ENCODE peak calls at places on chromosomes 11 and 22, in ten cellular contexts. K is HS-5; Z is NCI-H1436; G is dorsolateral prefrontal cortex; E is amniotic stem cell; T is substantia nigra; O is stimulated activated CD8-positive, alpha-beta memory T cell treated with anti-CD3 and anti-CD28 coated beads, Interleukin-7, amount 100 ng/mL, for 4 hours; F is foreskin fibroblast; H is amygdala; C is A549. V is an unnamed sample.

GRCh38 chr22:26643368-26644100 is 13.9 kb upstream of the MIAT start:
- DNase-seq in K (no peak), Z (no peak), G (no peak), E (no peak), T (no peak), O (no peak), F (no peak), H (no peak), C (no peak), V (no peak)

GRCh38 chr11:8652140-8652539 is 30.3 kb downstream of the TRIM66 start:
- DNase-seq in K (peak), Z (no peak), G (no peak), E (peak), T (no peak), O (no peak), F (peak), H (no peak), C (no peak), V (peak)

GRCh38 chr22:37079668-37080171 is 28.2 kb downstream of the KCTD17 start:
- DNase-seq in K (no peak), Z (no peak), G (no peak), E (no peak), T (no peak), O (peak), F (peak), H (no peak), C (no peak), V (no peak)

GRCh38 chr11:73990727-73991126 is 8.1 kb upstream of the UCP2 start:
- DNase-seq in K (no peak), Z (no peak), G (no peak), E (no peak), T (no peak), O (no peak), F (no peak), H (no peak), C (no peak), V (no peak)

GRCh38 chr11:128201801-128202200 is 385.6 kb downstream of the ETS1 start:
- DNase-seq in K (no peak), Z (no peak), G (no peak), E (no peak), T (no peak), O (no peak), F (no peak), H (no peak), C (no peak), V (no peak)

GRCh38 chr22:42608481-42609361 is 6.0 kb downstream of the POLDIP3 start:
- DNase-seq in K (no peak), Z (no peak), G (no peak), E (peak), T (peak), O (no peak), F (peak), H (peak), C (no peak), V (peak)

GRCh38 chr22:47151490-47151889 is 389.0 kb downstream of the TBC1D22A start:
- DNase-seq in K (peak), Z (no peak), G (no peak), E (no peak), T (no peak), O (no peak), F (peak), H (no peak), C (no peak), V (peak)

GRCh38 chr11:111665779-111666178 is 63.5 kb downstream of the SIK2 start:
- DNase-seq in K (no peak), Z (no peak), G (no peak), E (no peak), T (no peak), O (no peak), F (peak), H (no peak), C (peak), V (no peak)

GRCh38 chr11:45444796-45445195 is 158.7 kb upstream of the SYT13 start:
- DNase-seq in K (no peak), Z (no peak), G (no peak), E (no peak), T (no peak), O (no peak), F (no peak), H (no peak), C (peak), V (peak)

GRCh38 chr22:19668748-19669147 is 45.6 kb upstream of the SEPTIN5 start:
- DNase-seq in K (no peak), Z (no peak), G (no peak), E (no peak), T (no peak), O (no peak), F (no peak), H (no peak), C (no peak), V (no peak)

GRCh38 chr11:9396310-9396709 is 11.9 kb downstream of the IPO7 start:
- DNase-seq in K (no peak), Z (no peak), G (no peak), E (no peak), T (no peak), O (no peak), F (no peak), H (no peak), C (no peak), V (no peak)

GRCh38 chr11:72446929-72447753 is 12.8 kb upstream of the CLPB start:
- DNase-seq in K (peak), Z (peak), G (no peak), E (peak), T (no peak), O (no peak), F (peak), H (no peak), C (peak), V (peak)

GRCh38 chr11:105789579-105789978 is 179.7 kb downstream of the GRIA4 start:
- DNase-seq in K (no peak), Z (no peak), G (no peak), E (no peak), T (no peak), O (no peak), F (no peak), H (no peak), C (no peak), V (no peak)

GRCh38 chr11:118646393-118646792 is 33.1 kb downstream of the TREH start:
- DNase-seq in K (no peak), Z (no peak), G (no peak), E (no peak), T (no peak), O (no peak), F (no peak), H (no peak), C (no peak), V (no peak)

GRCh38 chr11:130166457-130166784 is 6.8 kb downstream of the ST14 start:
- DNase-seq in K (peak), Z (no peak), G (no peak), E (peak), T (no peak), O (no peak), F (peak), H (no peak), C (peak), V (peak)

GRCh38 chr11:128482512-128483191 is 104.7 kb downstream of the ETS1 start:
- DNase-seq in K (no peak), Z (no peak), G (no peak), E (no peak), T (no peak), O (no peak), F (peak), H (no peak), C (no peak), V (no peak)

GRCh38 chr11:67056640-67057409 is at the start of gene RHOD:
- DNase-seq in K (no peak), Z (no peak), G (no peak), E (no peak), T (no peak), O (no peak), F (peak), H (no peak), C (no peak), V (no peak)

GRCh38 chr11:69123593-69124545 is 31.9 kb upstream of the SMIM38 start:
- DNase-seq in K (no peak), Z (no peak), G (no peak), E (no peak), T (no peak), O (no peak), F (no peak), H (no peak), C (no peak), V (no peak)

GRCh38 chr11:106828576-106828975 is 189.7 kb downstream of the GUCY1A2 start:
- DNase-seq in K (no peak), Z (no peak), G (no peak), E (no peak), T (no peak), O (no peak), F (no peak), H (no peak), C (no peak), V (no peak)

GRCh38 chr11:61650781-61651571 is 29.2 kb upstream of the DAGLA start:
- DNase-seq in K (no peak), Z (no peak), G (no peak), E (no peak), T (no peak), O (no peak), F (no peak), H (no peak), C (no peak), V (no peak)

GRCh38 chr11:69245041-69245440 is 48.9 kb upstream of the MYEOV start:
- DNase-seq in K (no peak), Z (no peak), G (no peak), E (no peak), T (no peak), O (no peak), F (no peak), H (no peak), C (no peak), V (no peak)

V was measured in HT1080.